ENCODE peak calls at places on chromosomes 4 and X, in five cellular contexts. E is fibroblast of lung; K is pancreas; M is hepatocyte; Z is CD8-positive, alpha-beta memory T cell. R is an unnamed sample. For H3K4me1, the result is how much of the 10 kb centered on the place peaks cover.

GRCh38 chrX:102858826-102859627 is 78.0 kb upstream of the RAB40AL start:
- DNase-seq in E (no peak), K (no peak), M (no peak), Z (no peak), R (peak)

GRCh38 chr4:3827616-3828492 is 61.7 kb downstream of the ADRA2C start:
- DNase-seq in E (peak), K (peak), M (peak), Z (no peak), R (no peak)

GRCh38 chr4:80079255-80079923 is 6.4 kb upstream of the ANTXR2 start:
- DNase-seq in E (no peak), K (no peak), M (no peak), Z (no peak), R (no peak)

GRCh38 chr4:170420255-170420693 is 330.5 kb upstream of the AADAT start:
- DNase-seq in E (peak), K (no peak), M (peak), Z (no peak), R (no peak)

GRCh38 chr4:2330119-2331042 is 68.5 kb upstream of the MXD4 start:
- DNase-seq in E (peak), K (no peak), M (peak), Z (no peak), R (no peak)

GRCh38 chr4:60737858-60738257 is 462.3 kb upstream of the ADGRL3 start:
- DNase-seq in E (peak), K (no peak), M (no peak), Z (no peak), R (no peak)

GRCh38 chrX:154819771-154820341 is 14.6 kb upstream of the MPP1 start:
- DNase-seq in E (no peak), K (no peak), M (no peak), Z (no peak), R (peak)

GRCh38 chr4:151195801-151196200 is 81.2 kb upstream of the PRSS48 start:
- DNase-seq in E (peak), K (no peak), M (no peak), Z (no peak), R (no peak)

GRCh38 chrX:109890910-109891502 is 111.9 kb upstream of the TMEM164 start:
- DNase-seq in E (peak), K (peak), M (peak), Z (peak), R (peak)

GRCh38 chr4:92551616-92552015 is 247.8 kb downstream of the GRID2 start:
- DNase-seq in E (no peak), K (no peak), M (no peak), Z (no peak), R (no peak)

GRCh38 chr4:576991-577498 is 950 bp upstream of the TMEM271 start:
- DNase-seq in E (no peak), K (no peak), M (no peak), Z (no peak), R (peak)

GRCh38 chrX:109872021-109872730 is 130.7 kb upstream of the TMEM164 start:
- DNase-seq in E (peak), K (peak), M (no peak), Z (no peak), R (no peak)

GRCh38 chr4:51931461-51931860 is 88.5 kb downstream of the DCUN1D4 start:
- DNase-seq in E (no peak), K (no peak), M (no peak), Z (no peak), R (no peak)

GRCh38 chr4:41912546-41912945 is 22.7 kb upstream of the TMEM33 start:
- DNase-seq in E (no peak), K (no peak), M (no peak), Z (no peak), R (no peak)

GRCh38 chr4:70938087-70938486 is 35.9 kb downstream of the MOB1B start:
- DNase-seq in E (no peak), K (no peak), M (no peak), Z (no peak), R (no peak)

GRCh38 chr4:25402521-25402920 is 25.5 kb downstream of the ANAPC4 start:
- DNase-seq in E (no peak), K (no peak), M (no peak), Z (no peak), R (no peak)

GRCh38 chr4:26179316-26179760 is 141.5 kb upstream of the RBPJ start:
- DNase-seq in E (no peak), K (no peak), M (no peak), Z (no peak), R (no peak)

GRCh38 chr4:2817701-2818350 is 24.9 kb downstream of the SH3BP2 start:
- DNase-seq in E (no peak), K (no peak), M (peak), Z (peak), R (peak)

GRCh38 chr4:11197942-11198341 is 230.8 kb downstream of the HS3ST1 start:
- DNase-seq in E (no peak), K (no peak), M (no peak), Z (no peak), R (no peak)

GRCh38 chrX:31070057-31070468 is 1.8 kb downstream of the FTHL17 start:
- DNase-seq in E (no peak), K (no peak), M (no peak), Z (no peak), R (no peak)

GRCh38 chr4:164488114-164488513 is 265.8 kb upstream of the SMIM31 start:
- DNase-seq in E (no peak), K (no peak), M (no peak), Z (no peak), R (no peak)

GRCh38 chr4:94408549-94409374 is 43.0 kb upstream of the PDLIM5 start:
- DNase-seq in E (peak), K (no peak), M (peak), Z (no peak), R (peak)

GRCh38 chr4:6782846-6783110 is 251 bp downstream of the KIAA0232 start:
- DNase-seq in E (no peak), K (no peak), M (no peak), Z (no peak), R (no peak)

GRCh38 chrX:49082472-49082871 is 2.8 kb upstream of the WDR45 start:
- DNase-seq in E (no peak), K (no peak), M (no peak), Z (no peak), R (no peak)

GRCh38 chr4:19241845-19242244 is 1009.9 kb upstream of the SLIT2 start:
- DNase-seq in E (no peak), K (no peak), M (no peak), Z (no peak), R (no peak)

GRCh38 chrX:19344661-19345060 is 934 bp downstream of the PDHA1 start:
- DNase-seq in E (no peak), K (peak), M (no peak), Z (no peak), R (no peak)

GRCh38 chrX:19342331-19342906 is 1.3 kb upstream of the PDHA1 start:
- DNase-seq in E (peak), K (no peak), M (peak), Z (no peak), R (no peak)

GRCh38 chrX:19344207-19344534 is 444 bp downstream of the PDHA1 start:
- DNase-seq in E (no peak), K (no peak), M (no peak), Z (no peak), R (peak)

GRCh38 chrX:19343085-19343461 is 654 bp upstream of the PDHA1 start:
- DNase-seq in E (no peak), K (no peak), M (no peak), Z (no peak), R (peak)

DNA sequence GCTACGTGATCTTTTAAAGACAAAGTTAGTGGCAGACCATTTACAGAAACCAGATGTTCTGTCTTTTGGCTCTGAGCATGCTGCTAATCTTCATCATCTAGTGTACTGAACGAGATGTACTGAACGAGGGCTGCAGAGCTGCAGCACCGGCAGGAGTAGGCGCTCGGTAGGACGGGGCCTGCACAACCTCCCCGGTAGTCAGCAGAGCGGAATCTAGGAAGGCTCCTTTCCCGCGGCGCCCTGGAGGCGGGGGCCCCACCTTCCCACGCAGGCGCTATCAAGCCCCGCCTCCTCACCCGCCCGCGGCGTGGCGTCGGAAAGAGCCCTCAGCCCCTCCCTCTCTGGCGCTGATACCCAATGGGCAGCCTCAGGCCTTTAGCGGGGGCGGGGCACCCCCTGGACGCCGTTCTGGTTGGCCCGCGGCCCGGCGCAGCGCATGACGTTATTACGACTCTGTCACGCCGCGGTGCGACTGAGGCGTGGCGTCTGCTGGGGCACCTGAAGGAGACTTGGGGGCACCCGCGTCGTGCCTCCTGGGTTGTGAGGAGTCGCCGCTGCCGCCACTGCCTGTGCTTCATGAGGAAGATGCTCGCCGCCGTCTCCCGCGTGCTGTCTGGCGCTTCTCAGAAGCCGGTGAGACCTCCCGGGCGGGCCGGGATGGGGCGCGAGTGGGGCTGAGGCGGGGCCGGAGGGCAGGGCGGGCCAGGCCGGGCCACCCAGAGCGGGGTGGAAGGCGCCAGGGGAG is at the start of gene PDHA1:
- DNase-seq in E (peak), K (peak), M (peak), Z (peak), R (peak)
- H3K4me3 ChIP-seq in E (peak), K (peak), M (peak), Z (peak), R (peak)

DNA sequence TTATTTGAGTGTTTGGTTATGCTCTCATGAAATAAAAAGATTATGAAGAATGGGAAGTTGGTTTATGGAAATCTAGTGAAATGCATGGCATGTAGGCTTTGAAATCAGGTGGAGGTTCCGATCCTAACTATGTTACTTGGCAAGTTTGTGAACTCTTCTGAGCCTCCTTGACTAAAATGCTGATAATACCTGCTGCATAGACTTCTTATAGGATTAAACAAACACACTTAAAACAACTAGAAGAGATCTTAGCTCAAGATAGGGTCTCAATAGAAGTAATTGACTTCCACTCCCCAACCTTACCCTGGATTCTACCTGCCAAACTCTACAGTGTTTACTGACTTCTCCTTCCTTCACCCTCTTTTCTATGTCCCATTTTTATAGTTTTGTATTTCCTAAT is 22.2 kb upstream of the TLR2 start:
- DNase-seq in E (no peak), K (no peak), M (no peak), Z (no peak), R (no peak)
- H3K4me1 ChIP-seq in E (under half), K (under half), M (under half), Z (under half), R (under half)

DNA sequence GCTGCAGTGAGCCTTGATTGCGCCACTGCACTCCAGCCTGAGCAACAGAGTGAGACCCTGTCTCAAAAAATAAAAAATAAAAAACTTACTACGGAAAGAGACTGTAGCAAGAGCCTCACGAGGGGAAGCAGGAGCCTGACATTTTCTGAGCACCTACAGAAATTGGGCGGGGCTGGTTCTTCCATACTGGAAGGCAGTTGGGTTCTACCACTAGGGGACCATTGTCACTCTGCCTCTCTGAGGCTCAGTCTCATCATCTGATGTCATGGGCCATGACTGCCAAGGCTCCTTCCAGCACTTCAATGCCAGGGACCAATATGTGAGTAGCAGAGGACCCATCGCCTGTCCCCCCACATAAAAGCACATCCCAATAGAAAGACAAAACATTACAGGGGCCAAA is 8.2 kb downstream of the SH3KBP1 start:
- DNase-seq in E (no peak), K (no peak), M (no peak), Z (no peak), R (peak)
- H3K27ac ChIP-seq in E (no peak), K (no peak), M (no peak), Z (no peak), R (no peak)

DNA sequence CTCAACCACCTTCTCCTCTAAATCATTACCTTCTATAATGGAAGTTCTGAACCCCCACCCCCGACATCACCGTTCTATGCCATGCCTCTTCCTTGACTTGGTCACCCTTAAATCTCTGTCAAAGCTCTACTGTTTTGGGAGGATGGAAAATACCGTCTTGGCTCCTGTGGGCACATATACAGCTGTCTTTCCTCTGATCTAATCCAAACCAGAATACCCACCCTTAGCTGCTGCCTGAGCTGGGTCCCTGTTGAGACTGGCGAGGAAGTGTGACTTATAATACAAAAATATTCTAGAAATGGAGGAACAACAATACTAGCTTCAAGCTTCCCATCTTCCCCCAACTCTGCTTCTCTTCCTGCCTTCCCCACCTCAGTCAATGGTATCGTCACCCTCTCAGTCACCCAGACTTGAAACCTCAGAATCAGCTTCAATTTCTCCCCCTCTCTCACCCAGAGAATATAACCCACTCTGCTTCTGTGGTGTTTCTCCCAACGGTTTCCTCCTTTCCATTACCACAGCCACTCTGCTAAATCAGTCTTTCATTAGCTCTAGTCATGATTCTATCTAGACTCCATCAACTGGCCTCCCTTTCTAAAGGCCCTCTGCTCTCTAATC is 583 bp upstream of the IL2RG start:
- DNase-seq in E (no peak), K (no peak), M (no peak), Z (no peak), R (no peak)
- H3K4me3 ChIP-seq in E (no peak), K (no peak), M (no peak), Z (peak), R (no peak)